ENCODE peak calls at places on chromosomes 13 and 19, in nine cellular contexts. H is NCI-H748 treated with DMSO at 0.1 percent for 48 hours; K is heart left ventricle; S is NCI-H460; O is mesendoderm; D is NCI-H2081; B is testis; Q is stimulated activated CD4-positive, alpha-beta T cell treated with anti-CD3 and anti-CD28 coated beads, TNF-alpha, amount 100 ng/mL, for 1 hour; F is activated CD8-positive, alpha-beta memory T cell treated with anti-CD3 and anti-CD28 coated beads, Interleukin-2, amount 50 U/mL, for 4 hours. C is an unnamed sample.

GRCh38 chr13:111927181-111927540 is 139.8 kb upstream of the SOX1 start:
- DNase-seq in O (no peak), B (no peak), D (no peak), K (no peak), H (no peak), F (no peak), S (no peak), Q (no peak), C (no peak)

GRCh38 chr13:112464720-112465119 is 88.6 kb downstream of the SPACA7 start:
- DNase-seq in F (no peak), B (no peak), K (no peak), D (no peak), S (no peak), O (no peak), Q (no peak), H (no peak), C (no peak)

GRCh38 chr19:5308471-5309437 is 31.9 kb downstream of the PTPRS start:
- DNase-seq in O (peak), S (peak), B (peak), D (peak), F (no peak), K (no peak), Q (no peak), H (no peak), C (peak)

GRCh38 chr19:32570081-32570785 is 10.8 kb upstream of the PDCD5 start:
- DNase-seq in F (peak), Q (peak), K (no peak), S (peak), B (peak), D (peak), H (peak), O (peak), C (peak)

GRCh38 chr19:45069056-45069455 is 7.2 kb downstream of the ZNF296 start:
- DNase-seq in S (no peak), B (peak), H (no peak), K (peak), F (no peak), D (no peak), O (peak), Q (no peak), C (no peak)

GRCh38 chr13:82879921-82880320 is 1002.4 kb downstream of the SLITRK1 start:
- DNase-seq in B (no peak), D (no peak), S (no peak), F (no peak), Q (no peak), K (no peak), O (no peak), H (peak), C (no peak)

GRCh38 chr13:66328486-66328885 is 901.6 kb downstream of the PCDH9 start:
- DNase-seq in D (no peak), B (no peak), H (no peak), K (no peak), O (no peak), F (no peak), S (no peak), Q (no peak), C (no peak)

GRCh38 chr19:57271280-57271679 is 9.0 kb upstream of the ZNF460 start:
- DNase-seq in F (no peak), D (no peak), S (no peak), H (no peak), Q (no peak), B (no peak), K (no peak), O (no peak), C (no peak)

GRCh38 chr19:49890349-49891311 is 6.1 kb downstream of the IL4I1 start:
- DNase-seq in D (peak), S (no peak), F (peak), H (peak), O (no peak), K (peak), Q (peak), B (peak), C (no peak)

GRCh38 chr13:28537149-28537548 is 42.2 kb upstream of the FLT1 start:
- DNase-seq in B (no peak), Q (no peak), S (no peak), H (no peak), F (no peak), D (no peak), O (no peak), K (no peak), C (no peak)

GRCh38 chr19:755063-755462 is 4.2 kb downstream of the MISP start:
- DNase-seq in B (no peak), F (no peak), O (no peak), S (no peak), K (no peak), Q (no peak), H (no peak), D (no peak), C (no peak)

GRCh38 chr19:55546822-55547614 is 1.7 kb upstream of the SBK3 start:
- DNase-seq in K (peak), B (peak), S (no peak), O (no peak), D (no peak), H (no peak), Q (no peak), F (no peak), C (peak)